ENCODE peak calls at places on chromosomes 16 and 17, in eight cellular contexts. I is tibial nerve, O is H1, Y is upper lobe of right lung, J is uterus, U is left lung, A is left ventricle myocardium inferior, Z is HAP-1. W is an unnamed sample. For H3K4me1, the result is how much of the 10 kb centered on the place peaks cover.

GRCh38 chr17:32508926-32509325 is 22.1 kb downstream of the CDK5R1 start:
- DNase-seq in U (no peak), A (no peak), Y (no peak), O (no peak), I (no peak), Z (no peak), J (no peak), W (no peak)

GRCh38 chr17:79627184-79627765 is 16.4 kb upstream of the RBFOX3 start:
- DNase-seq in J (peak), A (no peak), O (no peak), Y (peak), U (peak), Z (peak), I (no peak), W (no peak)

GRCh38 chr16:1688807-1689560 is 10.9 kb downstream of the JPT2 start:
- DNase-seq in O (no peak), A (no peak), I (no peak), U (peak), J (no peak), Y (peak), Z (no peak), W (no peak)

GRCh38 chr17:40326014-40326831 is 17.2 kb downstream of the RARA start:
- DNase-seq in I (no peak), O (no peak), U (no peak), A (peak), Z (no peak), Y (no peak), J (no peak), W (no peak)

GRCh38 chr17:27346228-27346899 is 52.5 kb downstream of the WSB1 start:
- DNase-seq in U (no peak), A (no peak), J (no peak), Y (no peak), O (no peak), Z (no peak), I (no peak), W (no peak)

GRCh38 chr16:13697568-13697967 is 222.4 kb upstream of the ERCC4 start:
- DNase-seq in O (no peak), I (no peak), U (no peak), A (no peak), Z (no peak), J (no peak), Y (no peak), W (no peak)

GRCh38 chr16:64397945-64398508 is 723.8 kb downstream of the CDH11 start:
- DNase-seq in J (no peak), Y (no peak), U (no peak), I (no peak), O (no peak), A (no peak), Z (no peak), W (no peak)

GRCh38 chr17:70375406-70375805 is 206.1 kb downstream of the KCNJ2 start:
- DNase-seq in J (no peak), U (no peak), Y (no peak), I (no peak), O (no peak), Z (no peak), A (no peak), W (no peak)

GRCh38 chr17:65287040-65287439 is 149.9 kb downstream of the RGS9 start:
- DNase-seq in I (no peak), J (no peak), U (no peak), Z (no peak), O (no peak), Y (no peak), A (no peak), W (no peak)

GRCh38 chr17:59219370-59219769 is 941 bp upstream of the GDPD1 start:
- DNase-seq in J (no peak), A (no peak), I (no peak), Y (no peak), U (no peak), Z (no peak), O (no peak), W (no peak)

GRCh38 chr17:64009571-64010402 is 10.6 kb downstream of the ICAM2 start:
- DNase-seq in O (no peak), A (no peak), Z (no peak), J (no peak), I (no peak), U (no peak), Y (no peak), W (no peak)

GRCh38 chr16:22316411-22316811 is 19.2 kb downstream of the POLR3E start:
- DNase-seq in I (no peak), A (no peak), Y (peak), Z (peak), O (no peak), U (no peak), J (peak), W (no peak)

GRCh38 chr16:1363501-1364041 is 11.8 kb downstream of the GNPTG start:
- DNase-seq in O (peak), A (peak), I (peak), Z (peak), J (no peak), U (no peak), Y (peak), W (peak)

GRCh38 chr17:42112552-42113176 is at the start of gene DHX58:
- DNase-seq in Z (no peak), J (peak), Y (peak), U (peak), A (peak), O (no peak), I (peak), W (peak)

GRCh38 chr17:10420811-10421210 is 939 bp downstream of the MYH8 start:
- DNase-seq in O (no peak), A (no peak), J (no peak), Z (no peak), U (no peak), Y (no peak), I (no peak), W (no peak)

GRCh38 chr17:66564992-66565465 is 262.6 kb downstream of the PRKCA start:
- DNase-seq in O (no peak), Z (peak), J (no peak), A (no peak), I (no peak), U (no peak), Y (no peak), W (no peak)

GRCh38 chr16:50021509-50021908 is 3.5 kb upstream of the CNEP1R1 start:
- DNase-seq in U (no peak), I (no peak), Z (peak), A (no peak), O (no peak), J (no peak), Y (no peak), W (no peak)

GRCh38 chr16:13332713-13333255 is 431.4 kb downstream of the SHISA9 start:
- DNase-seq in I (no peak), A (no peak), U (no peak), O (no peak), J (no peak), Z (no peak), Y (no peak), W (no peak)

GRCh38 chr17:14755002-14755401 is 454.1 kb downstream of the HS3ST3B1 start:
- DNase-seq in Y (no peak), I (no peak), O (no peak), A (no peak), Z (no peak), U (no peak), J (no peak), W (no peak)

GRCh38 chr17:2894782-2895181 is 98.5 kb downstream of the RAP1GAP2 start:
- DNase-seq in I (no peak), U (no peak), J (no peak), O (no peak), Y (no peak), Z (no peak), A (no peak), W (no peak)

GRCh38 chr16:57609541-57610401 is 18.7 kb upstream of the ADGRG1 start:
- DNase-seq in J (no peak), A (no peak), O (no peak), Z (no peak), U (peak), Y (peak), I (no peak), W (no peak)

GRCh38 chr17:18967806-18968744 is 16.1 kb downstream of the SLC5A10 start:
- DNase-seq in I (no peak), O (no peak), Y (no peak), Z (no peak), A (no peak), U (no peak), J (no peak), W (no peak)

GRCh38 chr16:11799017-11799381 is 1.9 kb upstream of the ZC3H7A start:
- DNase-seq in J (no peak), U (no peak), Y (peak), A (no peak), I (no peak), O (no peak), Z (no peak), W (no peak)

GRCh38 chr17:74305865-74306654 is 20.0 kb upstream of the KIF19 start:
- DNase-seq in Z (no peak), U (no peak), A (no peak), O (no peak), I (no peak), J (no peak), Y (no peak), W (no peak)

GRCh38 chr16:9713151-9713550 is 469.1 kb downstream of the GRIN2A start:
- DNase-seq in J (no peak), Y (no peak), A (no peak), O (no peak), U (no peak), I (no peak), Z (no peak), W (no peak)

GRCh38 chr17:82897514-82898249 is 57.9 kb upstream of the ZNF750 start:
- DNase-seq in U (no peak), J (no peak), Y (no peak), A (no peak), I (no peak), O (no peak), Z (no peak), W (no peak)

GRCh38 chr16:88993006-88993787 is 16.2 kb upstream of the CBFA2T3 start:
- DNase-seq in Z (no peak), O (no peak), I (no peak), J (no peak), A (no peak), Y (no peak), U (no peak), W (no peak)

GRCh38 chr16:88993946-88994600 is 17.1 kb upstream of the CBFA2T3 start:
- DNase-seq in U (no peak), Y (no peak), Z (no peak), J (no peak), I (no peak), A (no peak), O (no peak), W (no peak)

GRCh38 chr16:88995194-88995593 is 18.2 kb upstream of the CBFA2T3 start:
- DNase-seq in J (no peak), I (no peak), Y (no peak), U (no peak), Z (no peak), A (no peak), O (no peak), W (no peak)

GRCh38 chr16:88995746-88996535 is 18.9 kb upstream of the CBFA2T3 start:
- DNase-seq in A (no peak), J (no peak), O (no peak), I (no peak), U (no peak), Z (no peak), Y (no peak), W (no peak)

GRCh38 chr16:88994704-88995103 is 17.7 kb upstream of the CBFA2T3 start:
- DNase-seq in O (no peak), J (no peak), Z (no peak), U (no peak), Y (no peak), I (no peak), A (no peak), W (no peak)
- H3K4me1 ChIP-seq in O (under half), J (under half), Z (under half), U (under half), Y (under half), I (under half), A (under half), W (under half)

GRCh38 chr17:49783051-49783715 is 5.3 kb upstream of the KAT7 start:
- DNase-seq in J (peak), A (peak), O (no peak), Y (no peak), I (no peak), U (no peak), Z (peak), W (no peak)

GRCh38 chr17:49776864-49777263 is 11.6 kb upstream of the KAT7 start:
- DNase-seq in A (no peak), Z (no peak), J (peak), Y (no peak), O (no peak), I (no peak), U (no peak), W (no peak)

GRCh38 chr17:49775546-49776260 is 11.8 kb upstream of the FAM117A start:
- DNase-seq in J (no peak), Z (no peak), U (no peak), A (no peak), O (no peak), I (no peak), Y (no peak), W (no peak)

GRCh38 chr17:49779730-49780220 is 8.7 kb upstream of the KAT7 start:
- DNase-seq in Z (no peak), I (peak), O (no peak), U (no peak), J (no peak), A (no peak), Y (no peak), W (no peak)

DNA sequence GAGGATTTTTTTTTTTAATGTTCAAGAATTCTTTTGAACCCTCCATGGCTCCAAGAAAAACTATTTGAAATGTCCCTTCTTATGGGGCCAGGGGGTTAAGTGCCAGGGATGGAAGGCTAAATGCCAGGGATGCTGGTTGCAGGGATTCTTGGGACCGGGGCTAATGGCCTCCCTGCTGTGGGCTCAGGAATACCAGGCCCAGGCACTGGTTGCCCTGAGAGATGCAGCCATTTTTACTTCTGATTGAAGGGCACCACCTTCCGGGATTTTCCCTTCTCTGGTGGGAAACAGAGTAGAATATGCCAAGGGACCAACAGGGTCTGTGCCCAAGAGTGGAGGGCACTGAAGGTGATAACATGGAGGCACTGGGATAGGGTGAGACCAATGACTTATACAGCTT is 10.9 kb upstream of the KAT7 start:
- DNase-seq in U (no peak), J (no peak), O (no peak), Z (no peak), Y (no peak), A (no peak), I (no peak), W (no peak)
- H3K4me1 ChIP-seq in U (under half), J (under half), O (under half), Z (under half), Y (under half), A (under half), I (under half), W (under half)

GRCh38 chr16:85373741-85374570 is 239.2 kb upstream of the GSE1 start:
- DNase-seq in Y (no peak), J (no peak), I (no peak), O (no peak), U (no peak), Z (no peak), A (no peak), W (no peak)
- H3K4me1 ChIP-seq in Y (under half), J (under half), I (half or more), O (under half), U (under half), Z (under half), A (half or more), W (under half)

GRCh38 chr16:88830783-88831182 is 19.1 kb upstream of the APRT start:
- DNase-seq in U (no peak), O (no peak), I (no peak), Y (no peak), Z (no peak), A (no peak), J (no peak), W (no peak)

GRCh38 chr16:88826070-88826840 is 14.5 kb upstream of the APRT start:
- DNase-seq in Y (no peak), U (no peak), Z (no peak), A (no peak), J (no peak), O (no peak), I (no peak), W (no peak)

GRCh38 chr16:88827727-88828126 is 16.0 kb upstream of the APRT start:
- DNase-seq in I (no peak), U (no peak), A (no peak), Y (no peak), O (no peak), Z (no peak), J (no peak), W (no peak)

GRCh38 chr16:88830250-88830649 is 18.5 kb upstream of the APRT start:
- DNase-seq in J (no peak), A (peak), U (no peak), I (no peak), Y (no peak), O (no peak), Z (no peak), W (no peak)

GRCh38 chr16:88828711-88829110 is 17.0 kb upstream of the APRT start:
- DNase-seq in Y (no peak), Z (no peak), J (no peak), O (no peak), I (no peak), U (no peak), A (no peak), W (no peak)
- H3K4me1 ChIP-seq in Y (under half), Z (under half), J (under half), O (under half), I (under half), U (under half), A (under half), W (under half)

GRCh38 chr17:29619251-29619650 is 3.5 kb downstream of the CORO6 start:
- DNase-seq in I (no peak), O (no peak), J (no peak), Z (no peak), Y (peak), A (no peak), U (no peak), W (peak)
- H3K4me1 ChIP-seq in I (half or more), O (under half), J (under half), Z (under half), Y (under half), A (half or more), U (half or more), W (half or more)

GRCh38 chr16:68094614-68094934 is 9.4 kb downstream of the NFATC3 start:
- DNase-seq in O (no peak), Y (no peak), U (no peak), Z (no peak), J (no peak), I (no peak), A (no peak), W (no peak)

GRCh38 chr16:68091604-68092261 is 6.6 kb downstream of the NFATC3 start:
- DNase-seq in U (no peak), A (no peak), I (no peak), O (no peak), Z (no peak), Y (no peak), J (no peak), W (peak)

GRCh38 chr16:68096491-68096890 is 11.3 kb downstream of the NFATC3 start:
- DNase-seq in O (no peak), I (no peak), U (no peak), J (no peak), Y (no peak), Z (no peak), A (no peak), W (no peak)

GRCh38 chr16:68097088-68097487 is 11.9 kb downstream of the NFATC3 start:
- DNase-seq in Z (no peak), A (no peak), I (no peak), O (no peak), J (no peak), U (no peak), Y (no peak), W (no peak)

DNA sequence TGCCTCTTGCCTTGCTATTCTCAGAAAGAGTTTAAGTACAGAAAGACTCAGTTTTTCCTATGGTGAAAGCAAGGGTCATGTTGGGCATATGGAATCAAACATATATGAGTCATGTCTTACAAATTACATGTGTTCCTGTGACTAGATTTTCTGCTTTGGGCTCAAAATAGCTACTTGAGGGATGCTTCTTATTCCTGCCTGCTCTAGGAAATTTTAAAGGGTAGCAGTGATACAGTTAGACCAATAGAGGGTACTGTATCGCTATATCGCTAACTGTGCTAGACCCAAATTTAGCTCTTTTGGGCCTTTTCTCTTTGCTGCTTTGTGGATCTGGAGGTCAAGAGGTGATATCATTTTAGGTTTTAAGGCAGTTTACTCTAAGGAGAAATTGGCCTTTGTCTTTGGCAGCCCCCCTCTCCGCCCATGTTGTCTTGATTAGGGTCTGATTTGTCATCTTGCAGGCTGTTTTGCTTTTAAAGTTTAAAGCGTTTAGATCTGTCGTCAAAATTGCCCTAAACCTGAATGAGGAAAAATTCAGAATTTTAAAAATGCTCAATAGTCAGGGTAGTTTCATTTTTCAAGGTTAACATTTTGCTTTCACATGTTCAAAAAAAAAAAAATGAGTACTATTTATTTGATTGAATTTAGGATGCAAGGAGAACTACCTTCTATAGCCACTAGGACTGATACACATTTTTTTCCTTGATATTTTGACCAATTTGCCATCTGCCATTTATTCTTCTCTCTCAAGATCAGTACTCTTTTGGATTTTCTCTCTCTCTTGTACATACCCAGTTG is 8.8 kb downstream of the NFATC3 start:
- DNase-seq in Y (no peak), A (no peak), U (no peak), I (no peak), O (no peak), J (no peak), Z (no peak), W (no peak)
- H3K4me1 ChIP-seq in Y (half or more), A (half or more), U (half or more), I (under half), O (under half), J (under half), Z (under half), W (half or more)

GRCh38 chr17:72447251-72447640 is 326.4 kb downstream of the SOX9 start:
- DNase-seq in U (no peak), Y (no peak), O (no peak), I (no peak), A (no peak), J (no peak), Z (no peak), W (no peak)
- H3K4me1 ChIP-seq in U (under half), Y (under half), O (under half), I (under half), A (under half), J (under half), Z (under half), W (under half)

GRCh38 chr16:81516478-81517149 is 72.0 kb downstream of the CMIP start:
- DNase-seq in U (no peak), A (no peak), Y (peak), O (no peak), Z (no peak), I (no peak), J (no peak), W (no peak)

GRCh38 chr16:81517150-81517499 is 72.5 kb downstream of the CMIP start:
- DNase-seq in J (no peak), O (no peak), U (no peak), A (no peak), I (no peak), Z (no peak), Y (no peak), W (no peak)

GRCh38 chr16:81515281-81515680 is 70.7 kb downstream of the CMIP start:
- DNase-seq in I (no peak), Z (no peak), J (no peak), O (no peak), U (no peak), Y (no peak), A (no peak), W (no peak)

GRCh38 chr16:81514568-81515258 is 70.1 kb downstream of the CMIP start:
- DNase-seq in Y (no peak), A (no peak), U (no peak), O (no peak), Z (no peak), J (no peak), I (no peak), W (no peak)

DNA sequence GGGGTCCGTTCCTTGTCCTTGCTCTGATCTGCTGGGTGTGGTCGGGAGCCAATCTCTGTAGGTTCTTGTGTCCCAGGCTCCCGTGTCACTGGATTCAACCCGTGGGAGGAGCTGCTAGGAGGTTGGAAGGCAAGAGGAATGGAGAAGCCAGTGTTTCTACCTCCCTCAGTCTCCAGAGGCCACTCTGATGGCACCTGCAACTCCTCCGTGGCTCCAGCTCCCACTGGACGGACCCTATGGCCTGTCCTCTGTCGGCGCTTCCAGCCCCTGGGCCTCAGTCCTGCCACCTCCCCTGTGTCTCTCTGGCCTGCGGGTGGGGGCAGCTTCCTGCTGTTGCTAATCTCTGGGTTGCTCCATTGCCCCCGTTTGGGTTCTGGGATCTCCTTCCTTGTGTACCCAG is 71.1 kb downstream of the CMIP start:
- DNase-seq in O (no peak), J (no peak), Y (no peak), Z (no peak), U (no peak), I (no peak), A (no peak), W (no peak)
- H3K4me1 ChIP-seq in O (under half), J (under half), Y (under half), Z (under half), U (half or more), I (under half), A (half or more), W (under half)

W was measured in gastrocnemius medialis.